ENCODE peak calls at places on chromosomes 6 and 20, in six cellular contexts. C is testis, I is A549, W is prostate gland, K is right lobe of liver, O is ovary. Z is an unnamed sample.

GRCh38 chr6:85300581-85300980 is 149.3 kb upstream of the NT5E start:
- DNase-seq in C (no peak), I (no peak), W (no peak), K (no peak), O (no peak), Z (no peak)

GRCh38 chr6:45724027-45724426 is 291.6 kb downstream of the CLIC5 start:
- DNase-seq in C (no peak), I (no peak), W (no peak), K (no peak), O (no peak), Z (no peak)

GRCh38 chr20:39851459-39851858 is 837.6 kb downstream of the MAFB start:
- DNase-seq in C (no peak), I (no peak), W (no peak), K (no peak), O (no peak), Z (no peak)

GRCh38 chr20:41632896-41633295 is 14.7 kb upstream of the CHD6 start:
- DNase-seq in C (no peak), I (no peak), W (no peak), K (no peak), O (no peak), Z (no peak)

GRCh38 chr6:75557068-75557467 is 44.6 kb upstream of the SENP6 start:
- DNase-seq in C (no peak), I (no peak), W (no peak), K (no peak), O (no peak), Z (no peak)

GRCh38 chr6:78615430-78615904 is 251.9 kb upstream of the IRAK1BP1 start:
- DNase-seq in C (no peak), I (no peak), W (no peak), K (no peak), O (no peak), Z (no peak)

GRCh38 chr6:33592595-33593413 is 12.7 kb upstream of the BAK1 start:
- DNase-seq in C (peak; percentile 41), I (no peak), W (no peak), K (no peak), O (peak; percentile 36), Z (peak; percentile 50)

GRCh38 chr20:41697861-41698559 is 79.8 kb upstream of the CHD6 start:
- DNase-seq in C (peak; percentile 21), I (no peak), W (no peak), K (no peak), O (no peak), Z (no peak)

GRCh38 chr6:144195671-144196070 is 45.4 kb downstream of the STX11 start:
- DNase-seq in C (no peak), I (no peak), W (no peak), K (no peak), O (no peak), Z (no peak)

GRCh38 chr20:1908191-1908590 is 13.0 kb downstream of the SIRPA start:
- DNase-seq in C (no peak), I (no peak), W (no peak), K (no peak), O (no peak), Z (no peak)

GRCh38 chr6:2412731-2413130 is 167.3 kb upstream of the GMDS start:
- DNase-seq in C (no peak), I (no peak), W (no peak), K (no peak), O (no peak), Z (no peak)

GRCh38 chr6:150620244-150620643 is 20.6 kb downstream of the PLEKHG1 start:
- DNase-seq in C (no peak), I (no peak), W (no peak), K (no peak), O (no peak), Z (no peak)

GRCh38 chr20:12153616-12154015 is 235.9 kb downstream of the BTBD3 start:
- DNase-seq in C (no peak), I (no peak), W (no peak), K (no peak), O (no peak), Z (peak; percentile 24)

GRCh38 chr6:52124126-52125121 is 37.0 kb upstream of the PKHD1 start:
- DNase-seq in C (no peak), I (no peak), W (no peak), K (no peak), O (no peak), Z (no peak)

GRCh38 chr6:56638760-56639159 is 3.9 kb downstream of the DST start:
- DNase-seq in C (no peak), I (no peak), W (no peak), K (no peak), O (no peak), Z (no peak)

GRCh38 chr6:113591896-113592827 is 265.0 kb upstream of the MARCKS start:
- DNase-seq in C (no peak), I (no peak), W (peak; percentile 66), K (no peak), O (no peak), Z (peak; percentile 65)

GRCh38 chr6:119602215-119603178 is 252.9 kb upstream of the MAN1A1 start:
- DNase-seq in C (no peak), I (no peak), W (no peak), K (no peak), O (no peak), Z (no peak)

GRCh38 chr6:61606500-61606899 is 679.5 kb downstream of the KHDRBS2 start:
- DNase-seq in C (no peak), I (no peak), W (no peak), K (no peak), O (no peak), Z (no peak)

GRCh38 chr20:17795449-17796095 is 95.8 kb downstream of the BANF2 start:
- DNase-seq in C (no peak), I (no peak), W (no peak), K (no peak), O (no peak), Z (no peak)

GRCh38 chr20:63330084-63330760 is 30.9 kb downstream of the CHRNA4 start:
- DNase-seq in C (no peak), I (no peak), W (no peak), K (no peak), O (no peak), Z (no peak)

GRCh38 chr6:137867685-137868509 is 838 bp downstream of the TNFAIP3 start:
- DNase-seq in C (peak; percentile 41), I (no peak), W (peak; percentile 28), K (peak; percentile 67), O (no peak), Z (peak; percentile 27)

GRCh38 chr6:38593419-38593818 is 46.3 kb downstream of the BTBD9 start:
- DNase-seq in C (no peak), I (no peak), W (no peak), K (no peak), O (no peak), Z (no peak)

GRCh38 chr20:53321596-53321995 is 272.0 kb downstream of the ZNF217 start:
- DNase-seq in C (no peak), I (no peak), W (no peak), K (no peak), O (no peak), Z (no peak)

GRCh38 chr6:24666616-24667377 is at the start of the genes ACOT13 and TDP2:
- DNase-seq in C (peak; percentile 93), I (peak; percentile 83), W (peak; percentile 92), K (peak; percentile 97), O (peak; percentile 94), Z (peak; percentile 96)

GRCh38 chr20:51526754-51527153 is 15.8 kb downstream of the NFATC2 start:
- DNase-seq in C (no peak), I (no peak), W (no peak), K (no peak), O (no peak), Z (no peak)

GRCh38 chr6:2712102-2712501 is 38.6 kb downstream of the MYLK4 start:
- DNase-seq in C (no peak), I (no peak), W (no peak), K (no peak), O (no peak), Z (no peak)

GRCh38 chr20:6079011-6079410 is 25.2 kb upstream of the LRRN4 start:
- DNase-seq in C (no peak), I (no peak), W (no peak), K (no peak), O (no peak), Z (no peak)

GRCh38 chr6:69926745-69927144 is 60.4 kb downstream of the COL19A1 start:
- DNase-seq in C (no peak), I (no peak), W (no peak), K (no peak), O (no peak), Z (no peak)

GRCh38 chr6:4313044-4313686 is 177.8 kb upstream of the ECI2 start:
- DNase-seq in C (no peak), I (peak; percentile 46), W (no peak), K (no peak), O (no peak), Z (peak; percentile 53)
- TF ChIP-seq POLR2A in C (no peak), I (no peak), W (no peak), K (no peak), O (no peak), Z (no peak)

GRCh38 chr6:32184084-32184640 is at the start of gene AGER:
- DNase-seq in C (no peak), I (no peak), W (no peak), K (no peak), O (no peak), Z (no peak)
- TF ChIP-seq POLR2A in C (no peak), I (no peak), W (no peak), K (no peak), O (no peak), Z (no peak)

DNA sequence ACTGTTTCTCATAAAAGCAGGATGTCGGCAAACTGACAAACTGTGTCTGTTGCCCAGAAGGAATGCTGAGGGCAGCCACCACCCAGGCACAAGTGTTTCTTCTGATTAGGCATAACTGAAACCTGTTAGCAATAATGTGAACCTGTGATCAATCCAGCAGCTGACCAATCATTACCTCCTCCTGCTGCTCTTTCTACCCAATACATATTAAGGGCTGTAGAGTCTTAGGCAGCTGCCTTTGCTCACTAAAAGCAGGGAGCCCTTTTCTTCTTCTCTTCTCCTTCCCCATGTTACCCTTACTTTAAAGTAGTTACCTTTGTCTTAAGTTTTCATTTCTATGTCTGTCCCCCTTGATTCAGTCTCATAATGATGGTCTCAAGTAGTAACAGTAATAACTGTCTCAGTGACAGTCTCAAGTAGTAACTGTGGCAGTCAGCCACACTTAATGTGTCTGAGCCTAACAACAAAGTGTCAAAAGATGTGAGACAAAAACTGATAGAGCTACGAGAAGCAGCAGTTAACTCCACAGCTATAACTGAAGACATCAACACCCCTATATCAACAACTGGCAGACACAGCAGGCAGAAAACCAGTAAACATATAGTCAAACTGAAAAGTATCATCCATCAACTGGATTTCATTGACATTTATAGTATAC is 37.0 kb downstream of the RANBP9 start:
- DNase-seq in C (no peak), I (no peak), W (no peak), K (no peak), O (no peak), Z (no peak)
- TF ChIP-seq POLR2A in C (no peak), I (no peak), W (no peak), K (no peak), O (no peak), Z (no peak)

DNA sequence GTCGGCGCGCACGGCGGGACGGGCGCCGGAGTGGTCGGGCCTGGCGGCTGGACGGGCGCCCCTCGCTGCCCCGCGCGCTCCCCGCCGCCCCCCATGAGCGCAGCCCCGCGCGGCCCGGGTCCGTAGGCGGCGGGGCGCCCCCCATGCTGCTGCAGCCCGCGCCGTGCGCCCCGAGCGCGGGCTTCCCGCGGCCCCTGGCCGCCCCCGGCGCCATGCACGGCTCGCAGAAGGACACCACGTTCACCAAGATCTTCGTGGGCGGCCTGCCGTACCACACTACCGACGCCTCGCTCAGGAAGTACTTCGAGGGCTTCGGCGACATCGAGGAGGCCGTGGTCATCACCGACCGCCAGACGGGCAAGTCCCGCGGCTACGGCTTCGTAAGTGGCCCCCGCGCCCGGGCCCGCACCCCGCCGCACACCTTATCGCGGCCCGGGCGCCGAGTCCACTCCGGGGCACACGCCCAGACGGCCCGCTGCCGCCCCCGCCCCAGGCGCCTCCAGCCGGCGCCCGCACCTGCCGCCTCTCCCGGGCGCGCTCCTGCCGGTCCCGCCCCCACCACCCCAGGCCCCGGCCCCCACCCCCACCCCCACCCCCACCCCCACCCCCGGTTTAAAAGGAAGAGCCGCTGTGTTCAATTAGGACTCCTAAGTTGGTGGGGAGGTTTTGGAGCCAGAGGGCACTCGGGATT is 388 bp downstream of the RBM38 start:
- DNase-seq in C (no peak), I (no peak), W (no peak), K (peak; percentile 59), O (peak; percentile 35), Z (no peak)
- TF ChIP-seq POLR2A in C (no peak), I (peak; percentile 68), W (peak; percentile 7), K (peak; percentile 35), O (no peak), Z (no peak)

Z was measured in body of pancreas.